ENCODE peak calls at places on chromosomes 6 and 20, in nine cellular contexts. One of them, this sample, is unnamed.

GRCh38 chr20:2118783-2119182 is 17.2 kb downstream of the STK35 start:
- DNase-seq in mammary epithelial cell: peak; percentile 60
- DNase-seq in lower lobe of right lung: no peak
- DNase-seq in brain microvascular endothelial cell: no peak
- DNase-seq in glutamatergic neuron: no peak
- DNase-seq in endothelial cell: no peak
- DNase-seq in HFFc6: no peak
- DNase-seq in progenitor cell of endocrine pancreas: no peak
- DNase-seq in adrenal gland: no peak
- DNase-seq in this sample: no peak

GRCh38 chr6:89411019-89411268 is 1.1 kb downstream of the RRAGD start:
- DNase-seq in mammary epithelial cell: peak; percentile 5
- DNase-seq in lower lobe of right lung: peak; percentile 57
- DNase-seq in brain microvascular endothelial cell: no peak
- DNase-seq in glutamatergic neuron: no peak
- DNase-seq in endothelial cell: peak; percentile 52
- DNase-seq in HFFc6: no peak
- DNase-seq in progenitor cell of endocrine pancreas: no peak
- DNase-seq in adrenal gland: peak; percentile 58
- DNase-seq in this sample: no peak

GRCh38 chr20:17533396-17533795 is 2.2 kb upstream of the BFSP1 start:
- DNase-seq in mammary epithelial cell: peak; percentile 51
- DNase-seq in lower lobe of right lung: no peak
- DNase-seq in brain microvascular endothelial cell: peak; percentile 45
- DNase-seq in glutamatergic neuron: no peak
- DNase-seq in endothelial cell: no peak
- DNase-seq in HFFc6: peak; percentile 44
- DNase-seq in progenitor cell of endocrine pancreas: no peak
- DNase-seq in adrenal gland: no peak
- DNase-seq in this sample: no peak

GRCh38 chr6:44721954-44722578 is 334.6 kb downstream of the CDC5L start:
- DNase-seq in mammary epithelial cell: no peak
- DNase-seq in lower lobe of right lung: no peak
- DNase-seq in brain microvascular endothelial cell: no peak
- DNase-seq in glutamatergic neuron: no peak
- DNase-seq in endothelial cell: no peak
- DNase-seq in HFFc6: no peak
- DNase-seq in progenitor cell of endocrine pancreas: no peak
- DNase-seq in adrenal gland: no peak
- DNase-seq in this sample: no peak

GRCh38 chr6:145148392-145149175 is 586.7 kb downstream of the EPM2A start:
- DNase-seq in mammary epithelial cell: peak; percentile 92
- DNase-seq in lower lobe of right lung: peak; percentile 56
- DNase-seq in brain microvascular endothelial cell: peak; percentile 36
- DNase-seq in glutamatergic neuron: no peak
- DNase-seq in endothelial cell: no peak
- DNase-seq in HFFc6: peak; percentile 88
- DNase-seq in progenitor cell of endocrine pancreas: no peak
- DNase-seq in adrenal gland: peak; percentile 83
- DNase-seq in this sample: peak; percentile 48

GRCh38 chr6:121826156-121826810 is 390.8 kb downstream of the GJA1 start:
- DNase-seq in mammary epithelial cell: peak; percentile 97
- DNase-seq in lower lobe of right lung: no peak
- DNase-seq in brain microvascular endothelial cell: peak; percentile 92
- DNase-seq in glutamatergic neuron: no peak
- DNase-seq in endothelial cell: no peak
- DNase-seq in HFFc6: peak; percentile 88
- DNase-seq in progenitor cell of endocrine pancreas: no peak
- DNase-seq in adrenal gland: no peak
- DNase-seq in this sample: no peak

GRCh38 chr6:108071736-108072276 is 2.7 kb downstream of the OSTM1 start:
- DNase-seq in mammary epithelial cell: no peak
- DNase-seq in lower lobe of right lung: no peak
- DNase-seq in brain microvascular endothelial cell: no peak
- DNase-seq in glutamatergic neuron: no peak
- DNase-seq in endothelial cell: no peak
- DNase-seq in HFFc6: no peak
- DNase-seq in progenitor cell of endocrine pancreas: no peak
- DNase-seq in adrenal gland: no peak
- DNase-seq in this sample: no peak

GRCh38 chr20:3328501-3328900 is 79.0 kb downstream of the DNAAF9 start:
- DNase-seq in mammary epithelial cell: no peak
- DNase-seq in lower lobe of right lung: no peak
- DNase-seq in brain microvascular endothelial cell: no peak
- DNase-seq in glutamatergic neuron: no peak
- DNase-seq in endothelial cell: no peak
- DNase-seq in HFFc6: no peak
- DNase-seq in progenitor cell of endocrine pancreas: no peak
- DNase-seq in adrenal gland: no peak
- DNase-seq in this sample: no peak

GRCh38 chr6:75747985-75748742 is 875 bp upstream of the MYO6 start:
- DNase-seq in mammary epithelial cell: no peak
- DNase-seq in lower lobe of right lung: no peak
- DNase-seq in brain microvascular endothelial cell: no peak
- DNase-seq in glutamatergic neuron: no peak
- DNase-seq in endothelial cell: no peak
- DNase-seq in HFFc6: no peak
- DNase-seq in progenitor cell of endocrine pancreas: no peak
- DNase-seq in adrenal gland: no peak
- DNase-seq in this sample: no peak

GRCh38 chr6:21587925-21588811 is 5.4 kb upstream of the SOX4 start:
- DNase-seq in mammary epithelial cell: peak; percentile 67
- DNase-seq in lower lobe of right lung: peak; percentile 72
- DNase-seq in brain microvascular endothelial cell: peak; percentile 63
- DNase-seq in glutamatergic neuron: peak; percentile 84
- DNase-seq in endothelial cell: peak; percentile 59
- DNase-seq in HFFc6: no peak
- DNase-seq in progenitor cell of endocrine pancreas: peak; percentile 51
- DNase-seq in adrenal gland: peak; percentile 48
- DNase-seq in this sample: no peak

GRCh38 chr20:62923669-62924566 is 2.4 kb downstream of the DIDO1 start:
- DNase-seq in mammary epithelial cell: no peak
- DNase-seq in lower lobe of right lung: no peak
- DNase-seq in brain microvascular endothelial cell: no peak
- DNase-seq in glutamatergic neuron: no peak
- DNase-seq in endothelial cell: no peak
- DNase-seq in HFFc6: no peak
- DNase-seq in progenitor cell of endocrine pancreas: no peak
- DNase-seq in adrenal gland: no peak
- DNase-seq in this sample: no peak

GRCh38 chr20:1813101-1813529 is 82.1 kb upstream of the SIRPA start:
- DNase-seq in mammary epithelial cell: peak; percentile 84
- DNase-seq in lower lobe of right lung: no peak
- DNase-seq in brain microvascular endothelial cell: peak; percentile 91
- DNase-seq in glutamatergic neuron: no peak
- DNase-seq in endothelial cell: no peak
- DNase-seq in HFFc6: peak; percentile 96
- DNase-seq in progenitor cell of endocrine pancreas: no peak
- DNase-seq in adrenal gland: peak; percentile 89
- DNase-seq in this sample: peak; percentile 78

GRCh38 chr20:58481541-58482021 is 33.6 kb downstream of the APCDD1L start:
- DNase-seq in mammary epithelial cell: peak; percentile 29
- DNase-seq in lower lobe of right lung: no peak
- DNase-seq in brain microvascular endothelial cell: peak; percentile 6
- DNase-seq in glutamatergic neuron: peak; percentile 54
- DNase-seq in endothelial cell: peak; percentile 86
- DNase-seq in HFFc6: peak; percentile 24
- DNase-seq in progenitor cell of endocrine pancreas: peak; percentile 30
- DNase-seq in adrenal gland: peak; percentile 51
- DNase-seq in this sample: no peak

GRCh38 chr6:136628996-136629395 is 78.8 kb upstream of the MAP7 start:
- DNase-seq in mammary epithelial cell: peak; percentile 3
- DNase-seq in lower lobe of right lung: no peak
- DNase-seq in brain microvascular endothelial cell: peak; percentile 55
- DNase-seq in glutamatergic neuron: no peak
- DNase-seq in endothelial cell: no peak
- DNase-seq in HFFc6: no peak
- DNase-seq in progenitor cell of endocrine pancreas: no peak
- DNase-seq in adrenal gland: peak; percentile 56
- DNase-seq in this sample: no peak

GRCh38 chr6:24980507-24981384 is 45.0 kb upstream of the RIPOR2 start:
- DNase-seq in mammary epithelial cell: peak; percentile 26
- DNase-seq in lower lobe of right lung: no peak
- DNase-seq in brain microvascular endothelial cell: no peak
- DNase-seq in glutamatergic neuron: no peak
- DNase-seq in endothelial cell: no peak
- DNase-seq in HFFc6: peak; percentile 17
- DNase-seq in progenitor cell of endocrine pancreas: no peak
- DNase-seq in adrenal gland: no peak
- DNase-seq in this sample: no peak

GRCh38 chr6:149118737-149119653 is 198.5 kb upstream of the TAB2 start:
- DNase-seq in mammary epithelial cell: no peak
- DNase-seq in lower lobe of right lung: no peak
- DNase-seq in brain microvascular endothelial cell: no peak
- DNase-seq in glutamatergic neuron: no peak
- DNase-seq in endothelial cell: no peak
- DNase-seq in HFFc6: no peak
- DNase-seq in progenitor cell of endocrine pancreas: no peak
- DNase-seq in adrenal gland: no peak
- DNase-seq in this sample: no peak

GRCh38 chr20:45154183-45154582 is 20.5 kb upstream of the PI3 start:
- DNase-seq in mammary epithelial cell: no peak
- DNase-seq in lower lobe of right lung: no peak
- DNase-seq in brain microvascular endothelial cell: no peak
- DNase-seq in glutamatergic neuron: no peak
- DNase-seq in endothelial cell: no peak
- DNase-seq in HFFc6: peak; percentile 10
- DNase-seq in progenitor cell of endocrine pancreas: no peak
- DNase-seq in adrenal gland: no peak
- DNase-seq in this sample: no peak
- TF ChIP-seq CTCF in mammary epithelial cell: no peak
- TF ChIP-seq CTCF in lower lobe of right lung: peak; percentile 12
- TF ChIP-seq CTCF in brain microvascular endothelial cell: peak; percentile 16
- TF ChIP-seq CTCF in glutamatergic neuron: no peak
- TF ChIP-seq CTCF in endothelial cell: no peak
- TF ChIP-seq CTCF in HFFc6: peak; percentile 26
- TF ChIP-seq CTCF in progenitor cell of endocrine pancreas: no peak
- TF ChIP-seq CTCF in adrenal gland: no peak
- TF ChIP-seq CTCF in this sample: peak; percentile 10

DNA sequence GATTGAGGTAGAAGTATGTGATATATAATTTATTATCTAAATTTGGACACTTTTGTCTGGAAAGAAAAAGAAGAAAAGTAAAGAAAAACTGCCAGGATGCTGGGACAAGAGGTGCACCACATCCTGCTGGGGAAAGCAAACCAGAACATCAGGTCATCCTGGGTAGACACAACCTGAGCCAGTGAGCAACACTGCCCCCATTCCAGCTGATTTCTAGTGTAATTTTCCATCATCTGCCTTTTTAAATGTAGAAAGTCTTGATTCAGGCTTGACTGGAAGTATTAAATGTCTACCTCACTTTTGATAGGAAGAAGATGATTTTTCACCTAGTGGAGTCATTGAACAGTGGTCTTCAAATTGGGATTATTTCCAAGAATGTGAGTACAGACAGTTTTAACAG is 1164.5 kb upstream of the CITED2 start:
- DNase-seq in mammary epithelial cell: peak; percentile 16
- DNase-seq in lower lobe of right lung: no peak
- DNase-seq in brain microvascular endothelial cell: no peak
- DNase-seq in glutamatergic neuron: no peak
- DNase-seq in endothelial cell: no peak
- DNase-seq in HFFc6: peak; percentile 21
- DNase-seq in progenitor cell of endocrine pancreas: no peak
- DNase-seq in adrenal gland: no peak
- DNase-seq in this sample: no peak
- TF ChIP-seq CTCF in mammary epithelial cell: no peak
- TF ChIP-seq CTCF in lower lobe of right lung: no peak
- TF ChIP-seq CTCF in brain microvascular endothelial cell: peak; percentile 14
- TF ChIP-seq CTCF in glutamatergic neuron: no peak
- TF ChIP-seq CTCF in endothelial cell: no peak
- TF ChIP-seq CTCF in HFFc6: peak; percentile 37
- TF ChIP-seq CTCF in progenitor cell of endocrine pancreas: no peak
- TF ChIP-seq CTCF in adrenal gland: no peak
- TF ChIP-seq CTCF in this sample: no peak

GRCh38 chr20:9985773-9986172 is 49.0 kb upstream of the ANKEF1 start:
- DNase-seq in mammary epithelial cell: no peak
- DNase-seq in lower lobe of right lung: no peak
- DNase-seq in brain microvascular endothelial cell: no peak
- DNase-seq in glutamatergic neuron: no peak
- DNase-seq in endothelial cell: no peak
- DNase-seq in HFFc6: no peak
- DNase-seq in progenitor cell of endocrine pancreas: no peak
- DNase-seq in adrenal gland: no peak
- DNase-seq in this sample: no peak
- TF ChIP-seq CTCF in mammary epithelial cell: no peak
- TF ChIP-seq CTCF in lower lobe of right lung: no peak
- TF ChIP-seq CTCF in brain microvascular endothelial cell: no peak
- TF ChIP-seq CTCF in glutamatergic neuron: no peak
- TF ChIP-seq CTCF in endothelial cell: no peak
- TF ChIP-seq CTCF in HFFc6: no peak
- TF ChIP-seq CTCF in progenitor cell of endocrine pancreas: no peak
- TF ChIP-seq CTCF in adrenal gland: no peak
- TF ChIP-seq CTCF in this sample: no peak

GRCh38 chr6:72620866-72621242 is 1.0 kb upstream of the KCNQ5 start:
- DNase-seq in mammary epithelial cell: no peak
- DNase-seq in lower lobe of right lung: no peak
- DNase-seq in brain microvascular endothelial cell: no peak
- DNase-seq in glutamatergic neuron: peak; percentile 17
- DNase-seq in endothelial cell: no peak
- DNase-seq in HFFc6: no peak
- DNase-seq in progenitor cell of endocrine pancreas: no peak
- DNase-seq in adrenal gland: no peak
- DNase-seq in this sample: no peak

GRCh38 chr6:72623808-72624207 is 1.9 kb downstream of the KCNQ5 start:
- DNase-seq in mammary epithelial cell: no peak
- DNase-seq in lower lobe of right lung: no peak
- DNase-seq in brain microvascular endothelial cell: no peak
- DNase-seq in glutamatergic neuron: no peak
- DNase-seq in endothelial cell: no peak
- DNase-seq in HFFc6: no peak
- DNase-seq in progenitor cell of endocrine pancreas: no peak
- DNase-seq in adrenal gland: no peak
- DNase-seq in this sample: no peak

GRCh38 chr6:72619883-72620696 is 1.8 kb upstream of the KCNQ5 start:
- DNase-seq in mammary epithelial cell: no peak
- DNase-seq in lower lobe of right lung: peak; percentile 50
- DNase-seq in brain microvascular endothelial cell: peak; percentile 11
- DNase-seq in glutamatergic neuron: peak; percentile 65
- DNase-seq in endothelial cell: peak; percentile 30
- DNase-seq in HFFc6: peak; percentile 47
- DNase-seq in progenitor cell of endocrine pancreas: peak; percentile 14
- DNase-seq in adrenal gland: no peak
- DNase-seq in this sample: no peak

GRCh38 chr6:72621243-72622093 is at the start of gene KCNQ5:
- DNase-seq in mammary epithelial cell: peak; percentile 20
- DNase-seq in lower lobe of right lung: peak; percentile 46
- DNase-seq in brain microvascular endothelial cell: no peak
- DNase-seq in glutamatergic neuron: peak; percentile 33
- DNase-seq in endothelial cell: peak; percentile 14
- DNase-seq in HFFc6: peak; percentile 11
- DNase-seq in progenitor cell of endocrine pancreas: peak; percentile 21
- DNase-seq in adrenal gland: no peak
- DNase-seq in this sample: no peak

DNA sequence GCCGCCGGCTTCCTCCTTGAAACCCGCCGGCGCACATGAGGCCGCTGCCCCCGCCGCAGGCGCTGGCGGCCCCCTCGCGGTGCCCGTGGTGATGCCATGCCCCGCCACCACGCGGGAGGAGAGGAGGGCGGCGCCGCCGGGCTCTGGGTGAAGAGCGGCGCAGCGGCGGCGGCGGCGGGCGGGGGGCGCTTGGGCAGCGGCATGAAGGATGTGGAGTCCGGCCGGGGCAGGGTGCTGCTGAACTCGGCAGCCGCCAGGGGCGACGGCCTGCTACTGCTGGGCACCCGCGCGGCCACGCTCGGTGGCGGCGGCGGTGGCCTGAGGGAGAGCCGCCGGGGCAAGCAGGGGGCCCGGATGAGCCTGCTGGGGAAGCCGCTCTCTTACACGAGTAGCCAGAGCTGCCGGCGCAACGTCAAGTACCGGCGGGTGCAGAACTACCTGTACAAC is 253 bp downstream of the KCNQ5 start:
- DNase-seq in mammary epithelial cell: peak; percentile 44
- DNase-seq in lower lobe of right lung: peak; percentile 53
- DNase-seq in brain microvascular endothelial cell: no peak
- DNase-seq in glutamatergic neuron: peak; percentile 71
- DNase-seq in endothelial cell: peak; percentile 52
- DNase-seq in HFFc6: peak; percentile 60
- DNase-seq in progenitor cell of endocrine pancreas: peak; percentile 55
- DNase-seq in adrenal gland: no peak
- DNase-seq in this sample: no peak
- TF ChIP-seq CTCF in mammary epithelial cell: peak; percentile 33
- TF ChIP-seq CTCF in lower lobe of right lung: no peak
- TF ChIP-seq CTCF in brain microvascular endothelial cell: peak; percentile 33
- TF ChIP-seq CTCF in glutamatergic neuron: peak; percentile 39
- TF ChIP-seq CTCF in endothelial cell: no peak
- TF ChIP-seq CTCF in HFFc6: peak; percentile 73
- TF ChIP-seq CTCF in progenitor cell of endocrine pancreas: peak; percentile 56
- TF ChIP-seq CTCF in adrenal gland: no peak
- TF ChIP-seq CTCF in this sample: no peak

This sample was measured in AG09319.